ENCODE peak calls at places on chromosomes 1 and 21, in five cellular contexts. Z is fibroblast of mammary gland; V is stimulated activated CD8-positive, alpha-beta memory T cell treated with anti-CD3 and anti-CD28 coated beads, Interleukin-7, amount 100 ng/mL, for 1 hour; F is fibroblast of the conjunctiva; O is Right ventricle myocardium superior. R is an unnamed sample.

GRCh38 chr1:47756006-47756405 is 241.2 kb downstream of the TRABD2B start:
- DNase-seq in Z (no peak), V (no peak), O (no peak), F (no peak), R (no peak)

GRCh38 chr21:43728467-43729390 is 9.8 kb downstream of the PDXK start:
- DNase-seq in Z (peak), V (peak), O (peak), F (peak), R (peak)

GRCh38 chr1:113195115-113195845 is 122.3 kb downstream of the LRIG2 start:
- DNase-seq in Z (no peak), F (no peak), V (no peak), O (no peak), R (no peak)

GRCh38 chr1:114828251-114828650 is 26.4 kb upstream of the SYCP1 start:
- DNase-seq in F (no peak), O (no peak), V (no peak), Z (peak), R (no peak)

GRCh38 chr1:237386362-237387143 is 344.6 kb downstream of the RYR2 start:
- DNase-seq in V (no peak), O (no peak), F (peak), Z (peak), R (peak)

GRCh38 chr1:85847356-85847755 is 139.1 kb upstream of the ZNHIT6 start:
- DNase-seq in V (no peak), Z (no peak), O (no peak), F (no peak), R (no peak)

GRCh38 chr1:248850536-248851251 is 8.2 kb downstream of the ZNF692 start:
- DNase-seq in Z (no peak), V (no peak), F (no peak), O (no peak), R (no peak)

GRCh38 chr1:29124366-29125236 is 898 bp upstream of the TMEM200B start:
- DNase-seq in F (peak), O (peak), Z (peak), V (peak), R (peak)

R was measured in cardiac fibroblast.